ENCODE peak calls at places on chromosomes 5 and 9, in nine cellular contexts. S, P, K, V, N, A, J, T and W are unnamed samples.

GRCh38 chr9:10104796-10105195 is 508.0 kb downstream of the PTPRD start:
- DNase-seq in P (no peak), N (no peak), T (no peak), K (no peak), V (no peak), A (no peak), S (no peak), J (no peak), W (no peak)

GRCh38 chr5:37198066-37198465 is 51.1 kb downstream of the CPLANE1 start:
- DNase-seq in T (no peak), N (no peak), A (no peak), K (no peak), J (no peak), P (no peak), V (no peak), S (peak; percentile 4), W (no peak)

GRCh38 chr5:54673523-54674225 is 156.1 kb downstream of the SNX18 start:
- DNase-seq in T (peak; percentile 41), P (no peak), V (peak; percentile 29), N (peak; percentile 74), A (peak; percentile 84), K (no peak), J (no peak), S (no peak), W (peak; percentile 1)

GRCh38 chr5:105506692-105507277 is 1944.2 kb upstream of the NUDT12 start:
- DNase-seq in V (no peak), P (no peak), J (no peak), T (no peak), N (no peak), K (no peak), S (peak; percentile 72), A (no peak), W (peak; percentile 7)

GRCh38 chr5:665541-665955 is 27.6 kb downstream of the TPPP start:
- DNase-seq in K (no peak), V (no peak), J (peak; percentile 61), A (peak; percentile 42), S (no peak), T (no peak), N (no peak), P (no peak), W (no peak)

GRCh38 chr5:163352531-163352930 is 84.9 kb upstream of the CCNG1 start:
- DNase-seq in N (no peak), K (no peak), P (no peak), A (no peak), V (no peak), T (no peak), S (no peak), J (no peak), W (no peak)

GRCh38 chr5:128757560-128757959 is 207.7 kb upstream of the SLC27A6 start:
- DNase-seq in S (no peak), J (no peak), V (no peak), T (no peak), P (no peak), K (no peak), A (no peak), N (no peak), W (no peak)

GRCh38 chr5:53069626-53070025 is 39.9 kb downstream of the MOCS2 start:
- DNase-seq in P (peak; percentile 44), K (no peak), J (no peak), V (no peak), S (no peak), T (no peak), A (no peak), N (no peak), W (peak; percentile 85)

GRCh38 chr5:60668715-60669304 is 31.2 kb downstream of the DEPDC1B start:
- DNase-seq in P (no peak), T (no peak), N (no peak), V (no peak), K (peak; percentile 45), J (no peak), S (peak; percentile 19), A (no peak), W (peak; percentile 43)

GRCh38 chr5:130109152-130109551 is 204.9 kb downstream of the CHSY3 start:
- DNase-seq in A (no peak), V (no peak), P (peak; percentile 2), N (no peak), J (no peak), K (no peak), S (peak; percentile 66), T (no peak), W (peak; percentile 56)

GRCh38 chr9:37464006-37464405 is 1.2 kb downstream of the ZBTB5 start:
- DNase-seq in S (no peak), K (no peak), P (no peak), N (no peak), T (no peak), V (no peak), J (no peak), A (no peak), W (no peak)

GRCh38 chr9:128139621-128140020 is 9.6 kb upstream of the LCN2 start:
- DNase-seq in T (no peak), A (peak; percentile 13), K (no peak), N (no peak), S (no peak), J (peak; percentile 21), V (no peak), P (no peak), W (no peak)

GRCh38 chr9:128138001-128138400 is 10.5 kb upstream of the PTGES2 start:
- DNase-seq in T (no peak), J (peak; percentile 17), A (peak; percentile 15), N (no peak), P (no peak), V (no peak), S (no peak), K (no peak), W (no peak)

GRCh38 chr9:128141604-128142003 is 7.6 kb upstream of the LCN2 start:
- DNase-seq in J (peak; percentile 11), T (no peak), N (no peak), K (no peak), S (no peak), P (no peak), V (no peak), A (peak; percentile 8), W (no peak)

GRCh38 chr9:128142061-128142460 is 7.2 kb upstream of the LCN2 start:
- DNase-seq in S (no peak), T (no peak), V (no peak), P (no peak), A (peak; percentile 4), K (no peak), J (no peak), N (no peak), W (no peak)

GRCh38 chr9:128136816-128137793 is 9.6 kb upstream of the PTGES2 start:
- DNase-seq in N (no peak), P (peak; percentile 81), V (no peak), T (no peak), J (peak; percentile 16), A (peak; percentile 18), S (no peak), K (peak; percentile 89), W (no peak)
- H3K27me3 ChIP-seq in N (no peaks in the 10 kb centered on the region), P (peaks cover 10% of the 10 kb centered on the region), V (no peaks in the 10 kb centered on the region), T (no peaks in the 10 kb centered on the region), J (no peaks in the 10 kb centered on the region), A (no peaks in the 10 kb centered on the region), S (no peaks in the 10 kb centered on the region), K (no peaks in the 10 kb centered on the region), W (no peaks in the 10 kb centered on the region)

GRCh38 chr5:62502456-62503101 is 76.0 kb upstream of the LRRC70 start:
- DNase-seq in J (no peak), K (no peak), A (no peak), S (no peak), V (no peak), P (no peak), N (no peak), T (no peak), W (no peak)
- H3K36me3 ChIP-seq in J (no peaks in the 10 kb centered on the region), K (no peaks in the 10 kb centered on the region), A (peaks cover 32% of the 10 kb centered on the region), S (no peaks in the 10 kb centered on the region), V (no peaks in the 10 kb centered on the region), P (no peaks in the 10 kb centered on the region), N (peaks cover 38% of the 10 kb centered on the region), T (no peaks in the 10 kb centered on the region), W (peaks cover 4% of the 10 kb centered on the region)

GRCh38 chr9:120829650-120830049 is 13.1 kb downstream of the PSMD5 start:
- DNase-seq in A (no peak), N (no peak), P (no peak), S (no peak), V (no peak), J (no peak), K (no peak), T (no peak), W (no peak)
- H3K4me3 ChIP-seq in A (no peak overlapping the region), N (no peak overlapping the region), P (no peak overlapping the region), S (no peak overlapping the region), V (no peak overlapping the region), J (no peak overlapping the region), K (no peak overlapping the region), T (no peak overlapping the region), W (no peak overlapping the region)

DNA sequence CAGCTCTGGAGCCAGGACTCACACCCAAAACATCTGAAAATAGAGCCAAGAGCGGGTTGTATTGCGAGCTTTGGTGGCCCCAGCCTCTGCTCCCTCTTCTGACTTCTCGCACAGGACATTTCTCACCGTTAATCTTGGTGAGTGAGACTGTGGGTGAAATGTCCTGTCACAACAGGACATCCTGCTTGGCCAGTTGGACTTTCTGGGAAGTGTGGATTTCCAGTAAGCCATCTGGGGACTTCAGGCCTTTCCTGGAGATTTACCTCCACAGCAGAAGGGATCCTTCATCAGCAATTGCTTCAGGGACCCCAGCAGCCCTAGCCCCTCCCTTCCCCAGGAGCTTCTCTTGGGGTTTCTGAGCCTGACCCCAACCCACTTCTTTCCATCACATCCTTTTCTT is 50.5 kb upstream of the GADD45G start:
- DNase-seq in S (no peak), P (no peak), J (no peak), K (no peak), A (no peak), N (no peak), T (no peak), V (no peak), W (no peak)
- H3K27me3 ChIP-seq in S (no peaks in the 10 kb centered on the region), P (no peaks in the 10 kb centered on the region), J (no peaks in the 10 kb centered on the region), K (peaks cover 33% of the 10 kb centered on the region), A (no peaks in the 10 kb centered on the region), N (no peaks in the 10 kb centered on the region), T (peaks cover 5% of the 10 kb centered on the region), V (no peaks in the 10 kb centered on the region), W (peaks cover 19% of the 10 kb centered on the region)

GRCh38 chr9:92035146-92035545 is 80.1 kb downstream of the SPTLC1 start:
- DNase-seq in V (no peak), S (no peak), K (no peak), A (no peak), J (no peak), N (no peak), T (no peak), P (no peak), W (no peak)
- H3K36me3 ChIP-seq in V (no peaks in the 10 kb centered on the region), S (peaks cover 2% of the 10 kb centered on the region), K (peaks cover 8% of the 10 kb centered on the region), A (peaks cover 82% of the 10 kb centered on the region), J (no peaks in the 10 kb centered on the region), N (peaks cover 79% of the 10 kb centered on the region), T (peaks cover 3% of the 10 kb centered on the region), P (no peaks in the 10 kb centered on the region), W (peaks cover 14% of the 10 kb centered on the region)

DNA sequence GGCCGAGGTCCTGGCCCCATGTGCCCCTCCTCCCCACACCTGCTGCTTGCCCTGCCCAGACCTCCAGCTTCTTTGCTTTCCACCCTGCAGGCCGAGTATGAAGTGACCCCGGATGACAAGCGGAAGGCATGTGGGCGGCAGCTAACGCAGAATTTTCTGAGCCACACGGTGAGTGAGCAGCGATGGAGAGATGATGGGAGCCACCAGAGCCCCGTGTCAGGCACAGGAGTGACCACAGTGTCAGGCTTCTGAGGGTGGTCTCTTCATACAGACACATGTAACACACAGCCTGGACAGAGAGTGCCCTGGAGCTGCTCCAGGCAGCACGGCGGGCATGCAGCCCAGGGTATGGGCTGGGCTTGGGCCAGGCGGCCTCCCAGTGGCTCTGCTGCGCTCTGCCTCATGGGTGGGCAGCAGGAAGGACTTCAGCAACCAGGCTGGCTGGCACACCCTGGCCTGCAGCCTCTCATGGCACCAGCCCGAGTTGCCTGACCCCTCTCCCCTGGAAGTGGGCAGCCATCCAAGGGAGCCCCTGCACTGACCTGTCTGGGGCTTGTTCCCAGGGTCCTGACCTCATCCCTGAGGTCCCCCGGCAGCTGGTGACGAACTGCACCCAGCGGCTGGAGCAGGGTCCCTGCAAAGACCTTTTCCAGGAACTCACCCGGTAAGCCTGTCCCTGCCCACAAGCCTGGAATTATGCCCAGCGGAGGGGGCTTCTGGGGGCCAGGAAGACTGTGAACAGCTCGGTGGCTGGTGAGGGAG is 5.8 kb downstream of the GRK6 start:
- DNase-seq in T (peak; percentile 28), V (no peak), S (no peak), J (no peak), K (no peak), N (no peak), A (no peak), P (no peak), W (no peak)
- H3K4me3 ChIP-seq in T (no peak overlapping the region), V (no peak overlapping the region), S (no peak overlapping the region), J (no peak overlapping the region), K (no peak overlapping the region), N (no peak overlapping the region), A (no peak overlapping the region), P (no peak overlapping the region), W (no peak overlapping the region)